ENCODE peak calls at places on chromosomes 12 and 14, in eight cellular contexts. P is IMR-90, Y is AG10803, I is HFF-Myc, X is right atrium auricular region, T is hepatocyte, U is astrocyte of the spinal cord, G is osteoblast. C is an unnamed sample.

GRCh38 chr12:27580561-27581330 is 56.7 kb downstream of the PPFIBP1 start:
- DNase-seq in P (no peak), Y (no peak), I (no peak), X (no peak), T (no peak), U (no peak), G (no peak), C (no peak)

GRCh38 chr12:91413591-91413990 is 231.0 kb upstream of the DCN start:
- DNase-seq in P (no peak), Y (peak; percentile 48), I (peak; percentile 49), X (no peak), T (peak; percentile 70), U (peak; percentile 43), G (no peak), C (peak; percentile 71)

GRCh38 chr12:105433804-105434203 is 103.3 kb downstream of the C12orf75 start:
- DNase-seq in P (peak; percentile 75), Y (peak; percentile 62), I (no peak), X (no peak), T (no peak), U (peak; percentile 55), G (peak; percentile 68), C (no peak)

GRCh38 chr14:94009767-94010166 is 12.7 kb downstream of the CCDC197 start:
- DNase-seq in P (peak; percentile 63), Y (peak; percentile 31), I (peak; percentile 38), X (no peak), T (no peak), U (peak; percentile 70), G (peak; percentile 85), C (peak; percentile 55)

GRCh38 chr14:74299061-74299545 is 3.6 kb downstream of the ABCD4 start:
- DNase-seq in P (peak; percentile 34), Y (peak; percentile 58), I (no peak), X (no peak), T (no peak), U (peak; percentile 36), G (no peak), C (no peak)

GRCh38 chr14:105499256-105500035 is 8.4 kb downstream of the TEDC1 start:
- DNase-seq in P (no peak), Y (no peak), I (no peak), X (no peak), T (no peak), U (no peak), G (peak; percentile 84), C (no peak)

GRCh38 chr12:29334911-29335310 is 46.1 kb downstream of the ERGIC2 start:
- DNase-seq in P (peak; percentile 13), Y (no peak), I (no peak), X (no peak), T (no peak), U (no peak), G (no peak), C (no peak)

GRCh38 chr12:104643921-104644669 is 187.3 kb downstream of the CHST11 start:
- DNase-seq in P (no peak), Y (no peak), I (no peak), X (no peak), T (no peak), U (no peak), G (no peak), C (no peak)

GRCh38 chr12:101361455-101361854 is 46.1 kb downstream of the ARL1 start:
- DNase-seq in P (no peak), Y (no peak), I (no peak), X (no peak), T (no peak), U (no peak), G (no peak), C (no peak)

GRCh38 chr14:22980672-22981089 is 1.7 kb downstream of the AJUBA start:
- DNase-seq in P (peak; percentile 32), Y (peak; percentile 67), I (no peak), X (no peak), T (peak; percentile 85), U (peak; percentile 34), G (peak; percentile 94), C (no peak)

GRCh38 chr12:115648463-115648862 is 629.0 kb downstream of the MED13L start:
- DNase-seq in P (no peak), Y (peak; percentile 47), I (no peak), X (no peak), T (no peak), U (no peak), G (no peak), C (no peak)

GRCh38 chr14:88380405-88380804 is 5.1 kb upstream of the SPATA7 start:
- DNase-seq in P (peak; percentile 5), Y (peak; percentile 6), I (no peak), X (no peak), T (peak; percentile 23), U (peak; percentile 15), G (no peak), C (no peak)

GRCh38 chr12:10632226-10632625 is 18.8 kb upstream of the MAGOHB start:
- DNase-seq in P (peak; percentile 31), Y (peak; percentile 81), I (no peak), X (no peak), T (no peak), U (no peak), G (no peak), C (no peak)

GRCh38 chr14:32913725-32914124 is 25.0 kb upstream of the NPAS3 start:
- DNase-seq in P (no peak), Y (no peak), I (no peak), X (no peak), T (no peak), U (peak; percentile 39), G (no peak), C (no peak)

GRCh38 chr14:70188292-70188607 is 501 bp downstream of the SLC8A3 start:
- DNase-seq in P (no peak), Y (no peak), I (no peak), X (no peak), T (no peak), U (no peak), G (peak; percentile 88), C (no peak)

GRCh38 chr14:76950043-76951020 is 78.2 kb downstream of the IRF2BPL start:
- DNase-seq in P (peak; percentile 44), Y (peak; percentile 70), I (no peak), X (no peak), T (no peak), U (peak; percentile 63), G (peak; percentile 89), C (peak; percentile 76)

GRCh38 chr12:91620949-91621348 is 438.3 kb upstream of the DCN start:
- DNase-seq in P (peak; percentile 12), Y (no peak), I (no peak), X (no peak), T (peak; percentile 15), U (peak; percentile 3), G (no peak), C (no peak)

GRCh38 chr12:24476310-24476709 is 472.6 kb downstream of the BCAT1 start:
- DNase-seq in P (no peak), Y (no peak), I (no peak), X (no peak), T (no peak), U (no peak), G (no peak), C (no peak)

GRCh38 chr14:78902010-78902623 is 731.9 kb downstream of the NRXN3 start:
- DNase-seq in P (peak; percentile 54), Y (peak; percentile 42), I (peak; percentile 6), X (no peak), T (peak; percentile 66), U (peak; percentile 22), G (no peak), C (peak; percentile 63)

GRCh38 chr14:71290960-71291466 is 383.8 kb downstream of the PCNX1 start:
- DNase-seq in P (peak; percentile 93), Y (peak; percentile 56), I (peak; percentile 31), X (no peak), T (peak; percentile 49), U (peak; percentile 90), G (no peak), C (peak; percentile 48)

GRCh38 chr12:111826316-111826715 is 15.7 kb upstream of the MAPKAPK5 start:
- DNase-seq in P (no peak), Y (peak; percentile 31), I (no peak), X (no peak), T (no peak), U (no peak), G (no peak), C (no peak)

GRCh38 chr14:92961567-92961855 is 38.6 kb downstream of the CHGA start:
- DNase-seq in P (no peak), Y (no peak), I (no peak), X (no peak), T (no peak), U (no peak), G (no peak), C (no peak)
- TF ChIP-seq CTCF in P (no peak), Y (no peak), I (no peak), X (no peak), T (no peak), U (no peak), G (no peak), C (no peak)

GRCh38 chr12:65813983-65814382 is 10.3 kb upstream of the HMGA2 start:
- DNase-seq in P (no peak), Y (no peak), I (no peak), X (no peak), T (no peak), U (no peak), G (no peak), C (no peak)
- H3K4me3 ChIP-seq in P (no peak overlapping the region), Y (no peak overlapping the region), I (no peak overlapping the region), X (no peak overlapping the region), T (no peak overlapping the region), U (no peak overlapping the region), G (no peak overlapping the region), C (no peak overlapping the region)

GRCh38 chr12:46332260-46332659 is 40.3 kb downstream of the SLC38A2 start:
- DNase-seq in P (peak; percentile 77), Y (peak; percentile 63), I (peak; percentile 38), X (no peak), T (no peak), U (peak; percentile 44), G (peak; percentile 13), C (no peak)
- TF ChIP-seq CTCF in P (no peak), Y (no peak), I (no peak), X (no peak), T (no peak), U (no peak), G (no peak), C (no peak)

GRCh38 chr12:4763549-4763948 is 43.3 kb downstream of the GALNT8 start:
- DNase-seq in P (peak; percentile 2), Y (no peak), I (no peak), X (no peak), T (peak; percentile 40), U (no peak), G (no peak), C (no peak)

GRCh38 chr12:4769073-4769472 is 48.9 kb downstream of the GALNT8 start:
- DNase-seq in P (no peak), Y (no peak), I (no peak), X (no peak), T (no peak), U (no peak), G (no peak), C (no peak)

GRCh38 chr12:4771172-4771959 is 51.2 kb downstream of the GALNT8 start:
- DNase-seq in P (no peak), Y (no peak), I (no peak), X (no peak), T (no peak), U (no peak), G (peak; percentile 71), C (no peak)

GRCh38 chr12:4766445-4766844 is 46.2 kb downstream of the GALNT8 start:
- DNase-seq in P (no peak), Y (no peak), I (no peak), X (no peak), T (no peak), U (no peak), G (no peak), C (no peak)

DNA sequence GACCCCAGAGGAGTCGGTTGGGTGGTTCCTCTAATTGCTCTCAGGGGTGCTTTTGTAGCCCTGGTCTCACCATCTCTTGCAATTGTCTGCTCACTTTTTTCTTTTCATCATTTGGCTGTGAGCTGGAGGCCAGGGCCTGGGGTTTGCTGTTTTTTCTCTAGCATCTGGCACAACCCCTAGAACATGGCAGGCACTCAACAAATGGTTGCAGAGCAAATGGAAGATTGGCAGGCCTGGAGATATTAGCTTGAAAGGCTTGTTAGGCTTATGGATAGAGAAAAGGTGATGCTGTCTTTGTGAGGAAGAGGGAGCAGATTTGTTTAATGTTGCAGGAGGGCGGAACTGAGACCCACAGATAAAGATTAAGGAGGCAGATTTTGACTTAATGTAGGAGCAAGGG is 47.0 kb downstream of the GALNT8 start:
- DNase-seq in P (no peak), Y (no peak), I (no peak), X (no peak), T (no peak), U (no peak), G (no peak), C (no peak)
- H3K4me3 ChIP-seq in P (no peak overlapping the region), Y (no peak overlapping the region), I (no peak overlapping the region), X (no peak overlapping the region), T (no peak overlapping the region), U (no peak overlapping the region), G (no peak overlapping the region), C (no peak overlapping the region)

C was measured in retinal pigment epithelial cell.